ENCODE peak calls at places on chromosomes 16 and 17, in four cellular contexts. N, A, G and D are unnamed samples.

GRCh38 chr16:10332775-10333174 is 53.1 kb upstream of the ATF7IP2 start:
- DNase-seq in N (no peak), A (no peak), G (no peak), D (no peak)

GRCh38 chr17:39663688-39664580 is 1.2 kb upstream of the TCAP start:
- DNase-seq in N (no peak), A (peak; percentile 35), G (no peak), D (no peak)

GRCh38 chr17:2122641-2123302 is 67.9 kb downstream of the HIC1 start:
- DNase-seq in N (peak; percentile 82), A (no peak), G (no peak), D (peak; percentile 65)

GRCh38 chr16:87127061-87127765 is 190.0 kb downstream of the C16orf95 start:
- DNase-seq in N (no peak), A (no peak), G (no peak), D (no peak)

GRCh38 chr16:68091604-68092261 is 6.6 kb downstream of the NFATC3 start:
- DNase-seq in N (peak; percentile 52), A (no peak), G (peak; percentile 21), D (peak; percentile 94)

GRCh38 chr17:40315678-40316570 is 6.9 kb downstream of the RARA start:
- DNase-seq in N (no peak), A (no peak), G (no peak), D (no peak)

GRCh38 chr17:69947027-69947759 is 127.8 kb upstream of the KCNJ16 start:
- DNase-seq in N (no peak), A (no peak), G (no peak), D (no peak)

GRCh38 chr16:75593825-75594820 is 27.9 kb downstream of the GABARAPL2 start:
- DNase-seq in N (no peak), A (no peak), G (peak; percentile 84), D (no peak)

GRCh38 chr17:38453951-38454421 is 25.7 kb downstream of the ARHGAP23 start:
- DNase-seq in N (peak; percentile 33), A (no peak), G (peak; percentile 44), D (no peak)

GRCh38 chr16:72995151-72995881 is 52.6 kb downstream of the ZFHX3 start:
- DNase-seq in N (no peak), A (no peak), G (no peak), D (no peak)

GRCh38 chr16:12971216-12971615 is 69.8 kb downstream of the SHISA9 start:
- DNase-seq in N (no peak), A (no peak), G (peak; percentile 45), D (no peak)

GRCh38 chr17:39755550-39756375 is 18.0 kb downstream of the GRB7 start:
- DNase-seq in N (no peak), A (no peak), G (no peak), D (no peak)

GRCh38 chr16:86356804-86357203 is 153.5 kb upstream of the FOXF1 start:
- DNase-seq in N (no peak), A (no peak), G (no peak), D (no peak)

GRCh38 chr16:13441675-13442074 is 478.3 kb upstream of the ERCC4 start:
- DNase-seq in N (no peak), A (no peak), G (no peak), D (no peak)

GRCh38 chr17:20073056-20073979 is 64.2 kb downstream of the SPECC1 start:
- DNase-seq in N (no peak), A (no peak), G (no peak), D (no peak)

GRCh38 chr16:30054959-30055553 is 10.5 kb upstream of the ALDOA start:
- DNase-seq in N (peak; percentile 64), A (no peak), G (peak; percentile 58), D (peak; percentile 58)

GRCh38 chr17:48596000-48596734 is 2.6 kb upstream of the HOXB5 start:
- DNase-seq in N (no peak), A (no peak), G (no peak), D (no peak)

GRCh38 chr16:83996481-83997252 is 28.6 kb downstream of the NECAB2 start:
- DNase-seq in N (no peak), A (no peak), G (no peak), D (no peak)

GRCh38 chr17:11638700-11639265 is 40.5 kb downstream of the DNAH9 start:
- DNase-seq in N (no peak), A (no peak), G (no peak), D (no peak)

GRCh38 chr17:74213897-74214386 is 571 bp downstream of the TTYH2 start:
- DNase-seq in N (no peak), A (no peak), G (no peak), D (no peak)

GRCh38 chr16:12450381-12450780 is 353.3 kb downstream of the CPPED1 start:
- DNase-seq in N (no peak), A (no peak), G (no peak), D (no peak)

GRCh38 chr17:41785876-41786226 is 660 bp downstream of the JUP start:
- DNase-seq in N (peak; percentile 86), A (no peak), G (peak; percentile 77), D (peak; percentile 72)

GRCh38 chr17:66730497-66730923 is 104.4 kb upstream of the CACNG5 start:
- DNase-seq in N (peak; percentile 64), A (no peak), G (no peak), D (no peak)

GRCh38 chr17:30952645-30953393 is 18.0 kb upstream of the RNF135 start:
- DNase-seq in N (no peak), A (no peak), G (no peak), D (no peak)

GRCh38 chr17:76271669-76272540 is 6.8 kb downstream of the UBALD2 start:
- DNase-seq in N (no peak), A (no peak), G (no peak), D (no peak)

GRCh38 chr17:80948091-80948960 is 43.3 kb upstream of the CHMP6 start:
- DNase-seq in N (no peak), A (no peak), G (no peak), D (no peak)

GRCh38 chr17:1188812-1189211 is 9.0 kb upstream of the ABR start:
- DNase-seq in N (peak; percentile 87), A (no peak), G (no peak), D (no peak)

GRCh38 chr16:86357303-86357702 is 153.0 kb upstream of the FOXF1 start:
- DNase-seq in N (no peak), A (no peak), G (no peak), D (no peak)

GRCh38 chr16:14347706-14348105 is 276.6 kb downstream of the MRTFB start:
- DNase-seq in N (peak; percentile 80), A (no peak), G (no peak), D (no peak)

GRCh38 chr16:78783570-78784079 is 684.2 kb downstream of the WWOX start:
- DNase-seq in N (no peak), A (no peak), G (no peak), D (no peak)

GRCh38 chr17:38691154-38691553 is 13.9 kb upstream of the MLLT6 start:
- DNase-seq in N (no peak), A (no peak), G (no peak), D (no peak)

GRCh38 chr16:23160082-23160481 is 10.8 kb upstream of the USP31 start:
- DNase-seq in N (no peak), A (no peak), G (no peak), D (no peak)

GRCh38 chr16:72404299-72404698 is 232.3 kb upstream of the PMFBP1 start:
- DNase-seq in N (no peak), A (no peak), G (peak; percentile 14), D (peak; percentile 5)

GRCh38 chr16:88703486-88704309 is 2.5 kb downstream of the RNF166 start:
- DNase-seq in N (no peak), A (no peak), G (no peak), D (no peak)

DNA sequence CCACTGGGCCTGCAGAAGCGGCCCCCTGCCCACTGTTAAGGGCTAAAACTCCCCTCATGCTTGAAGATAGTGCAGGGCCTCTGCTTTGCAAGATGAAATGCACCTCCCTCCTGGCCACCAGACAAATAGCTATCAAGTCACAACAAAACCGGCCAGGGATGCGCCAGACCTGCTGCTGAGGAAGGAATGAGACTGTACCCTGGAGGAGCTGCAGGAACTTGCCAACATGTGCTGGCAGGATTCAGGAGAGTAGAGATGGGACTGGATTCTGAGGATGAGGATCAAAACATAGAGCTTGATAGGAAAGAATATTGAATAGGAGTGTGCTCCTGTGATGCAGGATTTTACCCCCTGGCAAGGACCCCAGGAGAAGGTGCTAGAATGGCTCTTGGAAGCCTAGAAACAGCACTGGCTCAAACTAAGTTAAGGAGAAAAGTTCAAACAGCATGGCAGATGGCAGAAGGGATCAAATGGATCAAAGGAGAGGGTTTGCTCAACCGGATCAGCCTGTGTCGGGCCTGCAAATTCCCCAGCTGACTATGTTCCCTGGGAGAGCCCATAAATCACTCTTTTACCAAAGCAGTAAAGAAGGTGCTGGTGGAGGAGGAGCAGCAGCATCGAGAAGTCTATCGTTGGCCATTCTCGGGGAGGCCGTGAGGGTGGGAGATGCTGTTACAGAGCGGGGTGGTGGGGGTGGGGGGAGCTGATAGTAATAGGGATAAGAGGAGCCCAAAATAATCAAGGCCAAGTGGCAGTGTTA is 27.2 kb upstream of the XYLT2 start:
- DNase-seq in N (peak; percentile 73), A (no peak), G (no peak), D (no peak)
- H3K27ac ChIP-seq in N (peak overlapping the region; percentile 49), A (no peak overlapping the region), G (no peak overlapping the region), D (peak overlapping the region; percentile 73)

GRCh38 chr17:59346341-59346740 is 14.9 kb downstream of the YPEL2 start:
- DNase-seq in N (no peak), A (no peak), G (no peak), D (no peak)
- H3K27ac ChIP-seq in N (no peak overlapping the region), A (no peak overlapping the region), G (no peak overlapping the region), D (no peak overlapping the region)

GRCh38 chr17:62882878-62883277 is 74.8 kb upstream of the MARCHF10 start:
- DNase-seq in N (no peak), A (no peak), G (peak; percentile 14), D (no peak)

GRCh38 chr17:62887437-62887836 is 78.6 kb upstream of the TANC2 start:
- DNase-seq in N (no peak), A (no peak), G (no peak), D (no peak)

GRCh38 chr17:62880120-62880519 is 72.0 kb upstream of the MARCHF10 start:
- DNase-seq in N (no peak), A (no peak), G (no peak), D (no peak)

GRCh38 chr17:62876664-62877411 is 68.7 kb upstream of the MARCHF10 start:
- DNase-seq in N (no peak), A (no peak), G (peak; percentile 83), D (no peak)

GRCh38 chr17:62882284-62882683 is 74.2 kb upstream of the MARCHF10 start:
- DNase-seq in N (no peak), A (no peak), G (no peak), D (no peak)
- H3K27ac ChIP-seq in N (no peak overlapping the region), A (no peak overlapping the region), G (no peak overlapping the region), D (no peak overlapping the region)

GRCh38 chr16:66429290-66429962 is 2.3 kb downstream of the BEAN1 start:
- DNase-seq in N (no peak), A (no peak), G (no peak), D (no peak)
- H3K27ac ChIP-seq in N (no peak overlapping the region), A (no peak overlapping the region), G (no peak overlapping the region), D (no peak overlapping the region)

DNA sequence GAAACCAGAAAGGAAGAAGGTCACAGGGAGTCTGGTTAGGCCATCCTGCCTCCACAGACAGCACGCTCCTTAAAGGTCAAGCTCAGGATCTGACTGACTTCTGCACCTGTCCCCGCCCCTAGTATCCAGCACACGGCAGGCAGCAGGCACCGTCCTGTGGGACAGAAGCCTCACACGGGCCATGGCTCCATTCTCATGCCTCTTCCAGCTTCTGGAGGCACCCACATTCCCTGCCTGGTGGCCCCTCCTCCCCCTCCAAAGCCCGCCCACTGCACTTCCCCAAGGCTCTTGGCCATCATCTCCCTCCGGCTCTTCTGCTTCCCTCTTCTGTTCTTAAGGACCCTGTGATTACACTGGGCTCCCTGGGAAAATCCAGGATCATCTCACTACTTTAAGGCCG is 3.6 kb downstream of the CANT1 start:
- DNase-seq in N (no peak), A (no peak), G (no peak), D (no peak)
- H3K27ac ChIP-seq in N (peak overlapping the region; percentile 82), A (no peak overlapping the region), G (peak overlapping the region; percentile 83), D (peak overlapping the region; percentile 91)